ENCODE peak calls at places on chromosome 9, in five cellular contexts. B is NCI-H2029; P is stimulated activated naive CD4-positive, alpha-beta T cell; Z is T-helper 1 cell; R is astrocyte of the hippocampus. N is an unnamed sample.

GRCh38 chr9:134710912-134711311 is 69.3 kb downstream of the COL5A1 start:
- DNase-seq in P (no peak), Z (no peak), B (no peak), R (no peak), N (no peak)

GRCh38 chr9:72855321-72855720 is 97.5 kb downstream of the ALDH1A1 start:
- DNase-seq in R (no peak), B (no peak), P (no peak), Z (no peak), N (no peak)

GRCh38 chr9:68832853-68833518 is 127.9 kb downstream of the PIP5K1B start:
- DNase-seq in P (no peak), R (no peak), Z (no peak), B (no peak), N (no peak)

GRCh38 chr9:136155576-136155975 is 36.9 kb upstream of the TMEM250 start:
- DNase-seq in R (no peak), B (no peak), Z (no peak), P (no peak), N (no peak)

GRCh38 chr9:122085260-122085659 is 7.8 kb downstream of the TTLL11 start:
- DNase-seq in Z (no peak), R (no peak), P (no peak), B (no peak), N (no peak)

GRCh38 chr9:27094640-27095039 is 14.4 kb upstream of the TEK start:
- DNase-seq in P (no peak), R (peak; percentile 89), B (no peak), Z (no peak), N (no peak)

GRCh38 chr9:88477300-88477751 is 57.7 kb upstream of the NXNL2 start:
- DNase-seq in B (no peak), P (no peak), Z (peak; percentile 77), R (peak; percentile 91), N (no peak)

GRCh38 chr9:96498796-96499195 is 48.8 kb downstream of the HABP4 start:
- DNase-seq in R (no peak), P (no peak), B (no peak), Z (no peak), N (no peak)

GRCh38 chr9:92713528-92713927 is 43.6 kb upstream of the IPPK start:
- DNase-seq in Z (no peak), B (no peak), P (no peak), R (no peak), N (no peak)

GRCh38 chr9:137408651-137409405 is 14.1 kb downstream of the EXD3 start:
- DNase-seq in Z (no peak), P (no peak), R (no peak), B (no peak), N (no peak)

GRCh38 chr9:110330484-110331115 is 7.1 kb downstream of the TXNDC8 start:
- DNase-seq in P (no peak), R (no peak), B (no peak), Z (no peak), N (no peak)

GRCh38 chr9:132439153-132439552 is 29.1 kb downstream of the CFAP77 start:
- DNase-seq in P (no peak), Z (no peak), R (no peak), B (no peak), N (no peak)

GRCh38 chr9:35726876-35727438 is 5.0 kb downstream of the TLN1 start:
- DNase-seq in B (no peak), P (peak; percentile 22), R (peak; percentile 74), Z (peak; percentile 49), N (no peak)

GRCh38 chr9:125235805-125236534 is 5.2 kb downstream of the HSPA5 start:
- DNase-seq in B (no peak), Z (no peak), P (no peak), R (no peak), N (no peak)

GRCh38 chr9:105281926-105282325 is 37.5 kb downstream of the SLC44A1 start:
- DNase-seq in Z (no peak), R (no peak), B (no peak), P (no peak), N (no peak)

GRCh38 chr9:15696979-15697378 is 144.1 kb downstream of the CCDC171 start:
- DNase-seq in Z (no peak), R (peak; percentile 68), P (no peak), B (no peak), N (no peak)

N was measured in effector CD4-positive, alpha-beta T cell.